ENCODE peak calls at places on chromosomes 4 and X, in eight cellular contexts. Z is body of pancreas; P is CD4-positive, alpha-beta memory T cell; Y is activated CD8-positive, alpha-beta memory T cell treated with anti-CD3 and anti-CD28 coated beads for 48 hours; K is stimulated activated CD8-positive, alpha-beta memory T cell treated with anti-CD3 and anti-CD28 coated beads, Interleukin-4, amount 100 ng/mL, for 1 hour; L is anterior cingulate cortex; A is D341Med; O is BE2C. U is an unnamed sample.

GRCh38 chr4:76199664-76200211 is 13.9 kb downstream of the SCARB2 start:
- DNase-seq in Z (peak), P (no peak), Y (no peak), K (no peak), L (peak), A (no peak), O (peak), U (no peak)

GRCh38 chr4:163663454-163664225 is 169.2 kb downstream of the TMA16 start:
- DNase-seq in Z (no peak), P (no peak), Y (no peak), K (no peak), L (no peak), A (no peak), O (no peak), U (no peak)

GRCh38 chr4:79241846-79242245 is 84.0 kb downstream of the NAA11 start:
- DNase-seq in Z (no peak), P (no peak), Y (no peak), K (no peak), L (no peak), A (no peak), O (no peak), U (no peak)

GRCh38 chr4:24671824-24672223 is 87.5 kb upstream of the DHX15 start:
- DNase-seq in Z (no peak), P (no peak), Y (no peak), K (no peak), L (no peak), A (no peak), O (no peak), U (no peak)

GRCh38 chr4:19319607-19320006 is 932.1 kb upstream of the SLIT2 start:
- DNase-seq in Z (no peak), P (no peak), Y (no peak), K (no peak), L (no peak), A (no peak), O (no peak), U (no peak)

GRCh38 chr4:183413562-183414200 is 30.8 kb upstream of the CDKN2AIP start:
- DNase-seq in Z (no peak), P (no peak), Y (no peak), K (no peak), L (no peak), A (peak), O (no peak), U (no peak)

GRCh38 chr4:124167602-124168001 is 544.9 kb downstream of the ANKRD50 start:
- DNase-seq in Z (no peak), P (no peak), Y (no peak), K (no peak), L (no peak), A (no peak), O (no peak), U (no peak)

GRCh38 chrX:22164770-22165388 is 107.8 kb upstream of the CBLL2 start:
- DNase-seq in Z (no peak), P (no peak), Y (no peak), K (no peak), L (no peak), A (no peak), O (no peak), U (no peak)

GRCh38 chr4:183337833-183338232 is 15.6 kb upstream of the CLDN24 start:
- DNase-seq in Z (no peak), P (no peak), Y (no peak), K (no peak), L (no peak), A (no peak), O (no peak), U (no peak)

GRCh38 chr4:114043116-114043515 is 63.7 kb upstream of the ARSJ start:
- DNase-seq in Z (no peak), P (no peak), Y (no peak), K (no peak), L (no peak), A (no peak), O (no peak), U (no peak)

GRCh38 chr4:120082286-120082685 is 15.6 kb upstream of the MAD2L1 start:
- DNase-seq in Z (no peak), P (no peak), Y (no peak), K (no peak), L (no peak), A (no peak), O (no peak), U (no peak)

GRCh38 chr4:152643153-152644035 is 36.4 kb downstream of the TMEM154 start:
- DNase-seq in Z (peak), P (peak), Y (no peak), K (no peak), L (no peak), A (no peak), O (no peak), U (peak)

GRCh38 chrX:44974462-44974861 is 101.5 kb downstream of the KDM6A start:
- DNase-seq in Z (no peak), P (no peak), Y (no peak), K (no peak), L (no peak), A (no peak), O (no peak), U (no peak)

GRCh38 chr4:2924765-2925301 is 38.4 kb downstream of the NOP14 start:
- DNase-seq in Z (peak), P (no peak), Y (no peak), K (no peak), L (no peak), A (no peak), O (no peak), U (no peak)

GRCh38 chr4:10716163-10716562 is 31.6 kb upstream of the CLNK start:
- DNase-seq in Z (no peak), P (no peak), Y (no peak), K (no peak), L (no peak), A (no peak), O (no peak), U (no peak)

GRCh38 chr4:2363056-2363719 is 55.3 kb downstream of the ZFYVE28 start:
- DNase-seq in Z (peak), P (no peak), Y (no peak), K (no peak), L (no peak), A (peak), O (no peak), U (no peak)

GRCh38 chr4:168651374-168651773 is 154.5 kb downstream of the PALLD start:
- DNase-seq in Z (no peak), P (no peak), Y (no peak), K (no peak), L (no peak), A (no peak), O (no peak), U (no peak)

GRCh38 chr4:2352171-2352570 is 66.3 kb downstream of the ZFYVE28 start:
- DNase-seq in Z (no peak), P (no peak), Y (no peak), K (no peak), L (no peak), A (no peak), O (peak), U (no peak)

GRCh38 chr4:117385531-117385930 is 300.2 kb upstream of the TRAM1L1 start:
- DNase-seq in Z (no peak), P (no peak), Y (no peak), K (no peak), L (no peak), A (no peak), O (no peak), U (no peak)

GRCh38 chr4:1047976-1048780 is 36.8 kb downstream of the FGFRL1 start:
- DNase-seq in Z (no peak), P (no peak), Y (no peak), K (no peak), L (no peak), A (peak), O (peak), U (no peak)

GRCh38 chr4:151228196-151229119 is 48.5 kb upstream of the PRSS48 start:
- DNase-seq in Z (no peak), P (no peak), Y (no peak), K (no peak), L (no peak), A (no peak), O (no peak), U (no peak)

GRCh38 chrX:141278306-141278705 is 36.0 kb upstream of the SPANXC start:
- DNase-seq in Z (peak), P (no peak), Y (no peak), K (no peak), L (no peak), A (peak), O (peak), U (no peak)

U was measured in CD4-positive, CD25-positive, alpha-beta regulatory T cell.